ENCODE peak calls at places on chromosomes 12 and 14, in ten cellular contexts. K is heart right ventricle, D is uterus, X is mucosa of descending colon, O is left ventricle myocardium inferior, E is tibial artery, G is ovary, W is thoracic aorta, R is MG63, I is HepG2. F is an unnamed sample.

GRCh38 chr12:38585090-38585489 is 268.5 kb downstream of the ALG10B start:
- DNase-seq in K (no peak), D (no peak), X (no peak), O (no peak), E (no peak), G (no peak), W (no peak), R (peak; percentile 14), I (no peak), F (no peak)

GRCh38 chr12:65619018-65619417 is 205.3 kb upstream of the HMGA2 start:
- DNase-seq in K (no peak), D (no peak), X (no peak), O (no peak), E (no peak), G (no peak), W (no peak), R (no peak), I (no peak), F (no peak)

GRCh38 chr12:32201996-32202395 is 95.3 kb downstream of the BICD1 start:
- DNase-seq in K (peak; percentile 21), D (no peak), X (no peak), O (peak; percentile 18), E (peak; percentile 26), G (no peak), W (no peak), R (no peak), I (no peak), F (no peak)

GRCh38 chr12:92608418-92609091 is 94.2 kb upstream of the PLEKHG7 start:
- DNase-seq in K (no peak), D (no peak), X (no peak), O (no peak), E (no peak), G (no peak), W (no peak), R (no peak), I (peak; percentile 25), F (no peak)

GRCh38 chr12:27236498-27236897 is 7.6 kb upstream of the STK38L start:
- DNase-seq in K (no peak), D (no peak), X (no peak), O (no peak), E (no peak), G (no peak), W (no peak), R (peak; percentile 51), I (no peak), F (no peak)

GRCh38 chr12:47804177-47804576 is 15.5 kb downstream of the HDAC7 start:
- DNase-seq in K (no peak), D (no peak), X (no peak), O (peak; percentile 42), E (no peak), G (no peak), W (no peak), R (no peak), I (no peak), F (no peak)

GRCh38 chr14:65185859-65186258 is 83.5 kb upstream of the MAX start:
- DNase-seq in K (no peak), D (no peak), X (no peak), O (no peak), E (no peak), G (no peak), W (no peak), R (no peak), I (no peak), F (no peak)

GRCh38 chr12:69330475-69331473 is 17.4 kb upstream of the LYZ start:
- DNase-seq in K (no peak), D (no peak), X (peak; percentile 79), O (no peak), E (no peak), G (peak; percentile 38), W (no peak), R (no peak), I (no peak), F (no peak)

GRCh38 chr12:84727964-84728363 is 184.6 kb downstream of the SLC6A15 start:
- DNase-seq in K (no peak), D (no peak), X (no peak), O (no peak), E (no peak), G (no peak), W (no peak), R (no peak), I (peak; percentile 33), F (no peak)

GRCh38 chr12:47717443-47718193 is 7.7 kb downstream of the ENDOU start:
- DNase-seq in K (peak; percentile 89), D (peak; percentile 86), X (peak; percentile 82), O (peak; percentile 90), E (peak; percentile 87), G (peak; percentile 81), W (peak; percentile 63), R (peak; percentile 70), I (peak; percentile 42), F (peak; percentile 64)

GRCh38 chr12:124567035-124567672 is at the start of gene NCOR2:
- DNase-seq in K (peak; percentile 53), D (no peak), X (peak; percentile 71), O (no peak), E (no peak), G (peak; percentile 76), W (no peak), R (peak; percentile 49), I (no peak), F (no peak)

GRCh38 chr12:25324861-25325260 is 74.1 kb upstream of the KRAS start:
- DNase-seq in K (no peak), D (no peak), X (no peak), O (no peak), E (no peak), G (no peak), W (no peak), R (no peak), I (no peak), F (no peak)

GRCh38 chr12:27260746-27261145 is 16.7 kb downstream of the STK38L start:
- DNase-seq in K (no peak), D (no peak), X (no peak), O (no peak), E (no peak), G (no peak), W (no peak), R (no peak), I (no peak), F (no peak)

GRCh38 chr12:12585115-12585862 is 22.6 kb upstream of the DUSP16 start:
- DNase-seq in K (no peak), D (no peak), X (no peak), O (no peak), E (no peak), G (no peak), W (no peak), R (no peak), I (peak; percentile 39), F (no peak)

GRCh38 chr12:109947511-109947910 is 47.4 kb downstream of the TCHP start:
- DNase-seq in K (no peak), D (no peak), X (no peak), O (no peak), E (no peak), G (no peak), W (no peak), R (no peak), I (no peak), F (no peak)

DNA sequence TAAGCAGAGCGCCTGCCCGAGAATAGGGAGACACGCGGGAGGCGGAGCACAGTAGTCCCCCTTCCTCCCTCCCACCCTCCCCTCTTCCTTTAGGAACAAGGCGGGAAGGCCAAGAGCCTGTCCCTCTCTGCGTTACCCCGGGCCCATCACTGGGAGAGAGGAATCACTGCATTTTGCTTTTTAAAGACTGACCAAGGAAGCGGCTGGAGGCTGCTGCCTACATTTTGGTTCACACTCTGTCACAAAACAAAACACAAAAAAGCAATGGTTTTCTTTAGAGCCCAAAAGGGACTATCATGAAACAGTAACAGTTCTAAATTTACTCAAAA is 19.8 kb downstream of the STX2 start:
- DNase-seq in K (no peak), D (no peak), X (no peak), O (no peak), E (no peak), G (no peak), W (no peak), R (no peak), I (no peak), F (no peak)
- H3K4me3 ChIP-seq in K (peak overlapping the region; percentile 57), D (no peak overlapping the region), X (no peak overlapping the region), O (peak overlapping the region; percentile 67), E (peak overlapping the region; percentile 47), G (peak overlapping the region; percentile 41), W (peak overlapping the region; percentile 74), R (no peak overlapping the region), I (no peak overlapping the region), F (no peak overlapping the region)

GRCh38 chr12:94320109-94320508 is 139.6 kb downstream of the CEP83 start:
- DNase-seq in K (no peak), D (no peak), X (no peak), O (no peak), E (no peak), G (no peak), W (no peak), R (no peak), I (no peak), F (no peak)
- H3K9me3 ChIP-seq in K (peaks cover 39% of the 10 kb centered on the region), D (peaks cover 6% of the 10 kb centered on the region), X (peaks cover 42% of the 10 kb centered on the region), O (peaks cover 38% of the 10 kb centered on the region), E (no peaks in the 10 kb centered on the region), G (no peaks in the 10 kb centered on the region), W (peaks cover 17% of the 10 kb centered on the region), R (peaks cover 25% of the 10 kb centered on the region), I (peaks cover 30% of the 10 kb centered on the region), F (peaks cover 11% of the 10 kb centered on the region)

DNA sequence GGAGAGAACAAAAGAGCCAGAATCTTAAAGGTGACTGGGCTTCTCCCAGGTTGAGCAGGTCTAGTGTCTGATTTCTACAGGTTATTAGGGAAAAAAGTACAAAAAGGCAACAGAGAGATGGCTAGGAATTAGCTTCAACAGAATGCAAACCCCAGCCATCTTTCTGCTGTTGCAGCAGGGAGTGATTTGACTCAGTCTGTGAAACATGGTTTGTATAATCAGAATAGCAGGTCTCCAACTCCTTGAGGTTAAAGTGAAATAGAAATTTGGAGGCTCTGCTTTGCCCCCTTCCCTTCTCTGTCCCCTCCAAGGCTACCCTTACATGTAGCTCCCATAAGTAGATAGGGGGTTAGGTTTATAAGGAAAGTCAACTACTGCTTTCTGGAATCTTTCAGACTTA is 105.8 kb downstream of the AKAP6 start:
- DNase-seq in K (no peak), D (no peak), X (no peak), O (no peak), E (no peak), G (no peak), W (no peak), R (no peak), I (no peak), F (no peak)
- H3K4me3 ChIP-seq in K (no peak overlapping the region), D (no peak overlapping the region), X (no peak overlapping the region), O (no peak overlapping the region), E (peak overlapping the region; percentile 61), G (peak overlapping the region; percentile 6), W (peak overlapping the region; percentile 74), R (no peak overlapping the region), I (no peak overlapping the region), F (no peak overlapping the region)

DNA sequence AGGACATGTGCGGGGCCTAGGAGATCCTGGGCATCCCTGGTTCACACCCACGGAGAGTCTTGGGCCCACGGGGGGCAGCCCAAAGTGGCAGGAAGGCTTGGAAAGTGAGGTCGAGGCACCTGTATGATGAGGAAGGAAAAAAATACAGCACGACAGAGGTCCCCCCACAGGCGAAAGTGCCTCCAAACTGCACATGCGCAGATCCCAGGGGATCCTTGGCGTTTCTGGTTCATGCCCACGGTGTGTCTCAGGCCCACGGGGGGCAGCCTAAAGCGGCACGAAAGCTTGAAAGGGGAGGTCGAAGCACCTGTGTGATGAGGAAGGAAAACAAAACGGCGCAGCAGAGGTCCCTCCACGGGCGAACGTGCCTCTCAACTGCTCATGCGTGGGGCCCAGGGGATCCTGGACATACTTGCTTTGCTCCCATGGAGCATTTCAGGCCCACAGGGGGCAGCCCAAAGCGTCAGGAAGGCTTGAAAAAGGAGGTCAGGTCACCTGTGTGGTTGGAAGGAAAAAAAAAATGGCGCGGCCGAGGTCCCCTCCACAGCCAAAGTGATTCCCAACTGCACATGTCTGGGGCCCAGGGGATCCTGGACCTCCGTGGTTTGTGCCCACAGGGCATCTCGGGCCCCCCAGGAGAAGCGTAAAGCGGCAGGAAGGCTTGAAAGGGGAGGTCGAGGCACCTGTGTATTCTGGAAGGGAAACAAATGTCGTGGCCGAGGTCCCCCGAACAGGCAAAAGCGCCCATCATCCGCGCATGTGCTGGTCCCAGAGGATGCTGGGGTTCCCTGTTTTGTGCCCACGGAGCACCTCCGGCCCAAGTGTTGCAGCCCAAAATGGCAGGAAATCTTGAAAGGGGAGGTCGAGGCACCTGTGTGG is 582.6 kb downstream of the ALG10 start:
- DNase-seq in K (no peak), D (peak; percentile 6), X (peak; percentile 17), O (no peak), E (no peak), G (no peak), W (no peak), R (no peak), I (no peak), F (no peak)
- H3K9me3 ChIP-seq in K (peaks cover 71% of the 10 kb centered on the region), D (peaks cover 8% of the 10 kb centered on the region), X (peaks cover 86% of the 10 kb centered on the region), O (peaks cover 93% of the 10 kb centered on the region), E (peaks cover 2% of the 10 kb centered on the region), G (no peaks in the 10 kb centered on the region), W (peaks cover 29% of the 10 kb centered on the region), R (no peaks in the 10 kb centered on the region), I (peaks cover 81% of the 10 kb centered on the region), F (peaks cover 81% of the 10 kb centered on the region)

F was measured in AG04450.